ENCODE peak calls at places on chromosome 21, in six cellular contexts. K, H, Z, I, Q and B are unnamed samples.
A peak's percentile ranks its signal among the peaks of the same experiment; 100 is the strongest.

GRCh38 chr21:34593423-34593822 is 21.5 kb downstream of the RCAN1 start:
- DNase-seq in K (peak; percentile 52), H (no peak), Z (no peak), I (no peak), Q (no peak), B (no peak)

GRCh38 chr21:36344931-36345330 is 24.9 kb downstream of the MORC3 start:
- DNase-seq in K (no peak), H (no peak), Z (no peak), I (no peak), Q (no peak), B (no peak)

GRCh38 chr21:25456672-25457071 is 150.6 kb downstream of the MRPL39 start:
- DNase-seq in K (peak; percentile 47), H (no peak), Z (no peak), I (no peak), Q (no peak), B (no peak)

GRCh38 chr21:29334717-29335428 is 36.2 kb downstream of the BACH1 start:
- DNase-seq in K (no peak), H (no peak), Z (no peak), I (no peak), Q (no peak), B (no peak)

GRCh38 chr21:34800797-34801518 is 132.2 kb downstream of the CLIC6 start:
- DNase-seq in K (no peak), H (no peak), Z (no peak), I (no peak), Q (no peak), B (no peak)

GRCh38 chr21:31872452-31873274 is at the start of gene HUNK:
- DNase-seq in K (no peak), H (no peak), Z (no peak), I (peak; percentile 42), Q (no peak), B (no peak)

GRCh38 chr21:29893687-29894086 is 46.1 kb downstream of the GRIK1 start:
- DNase-seq in K (no peak), H (no peak), Z (no peak), I (no peak), Q (no peak), B (no peak)

GRCh38 chr21:18384771-18385170 is 18.8 kb downstream of the TMPRSS15 start:
- DNase-seq in K (no peak), H (no peak), Z (no peak), I (no peak), Q (no peak), B (no peak)

GRCh38 chr21:32378956-32379355 is 13.9 kb downstream of the URB1 start:
- DNase-seq in K (no peak), H (no peak), Z (peak; percentile 38), I (peak; percentile 62), Q (no peak), B (no peak)

GRCh38 chr21:39319814-39320332 is 6.4 kb upstream of the BRWD1 start:
- DNase-seq in K (no peak), H (no peak), Z (no peak), I (no peak), Q (no peak), B (no peak)

GRCh38 chr21:38092033-38092432 is 164.8 kb upstream of the KCNJ15 start:
- DNase-seq in K (no peak), H (no peak), Z (no peak), I (no peak), Q (no peak), B (no peak)

GRCh38 chr21:38095220-38095619 is 161.6 kb upstream of the KCNJ15 start:
- DNase-seq in K (no peak), H (no peak), Z (no peak), I (no peak), Q (no peak), B (no peak)

GRCh38 chr21:38097789-38098188 is 159.0 kb upstream of the KCNJ15 start:
- DNase-seq in K (no peak), H (no peak), Z (no peak), I (no peak), Q (no peak), B (no peak)
- TF ChIP-seq POLR2A in K (no peak), H (no peak), Z (no peak), I (no peak), Q (no peak), B (no peak)

GRCh38 chr21:43659136-43660000 is at the start of the genes HSF2BP and RRP1B:
- DNase-seq in K (peak; percentile 88), H (no peak), Z (peak; percentile 73), I (peak; percentile 63), Q (peak; percentile 69), B (peak; percentile 94)
- TF ChIP-seq POLR2A in K (no peak), H (peak; percentile 56), Z (peak; percentile 79), I (peak; percentile 80), Q (no peak), B (no peak)

DNA sequence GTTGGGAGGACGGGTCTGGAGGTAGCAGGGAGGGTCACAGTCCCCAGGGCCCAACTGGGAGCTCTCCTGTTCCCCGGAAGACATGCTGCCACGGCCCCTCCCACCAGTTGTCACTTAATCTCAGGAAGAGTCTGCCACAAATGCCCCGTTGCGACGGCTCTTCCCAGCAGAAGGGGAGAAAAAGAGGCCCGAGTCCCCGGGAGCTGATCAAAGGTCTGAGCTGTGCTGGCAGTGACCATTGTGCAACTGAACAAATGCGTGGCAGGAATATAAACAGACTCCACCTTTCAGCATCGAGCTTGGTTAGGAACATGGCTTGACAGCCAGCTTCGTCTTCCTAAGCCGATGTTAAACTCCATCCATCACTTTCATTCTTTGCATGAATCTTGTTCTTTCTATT is 27.8 kb upstream of the ZBTB21 start:
- DNase-seq in K (no peak), H (no peak), Z (no peak), I (no peak), Q (no peak), B (no peak)
- TF ChIP-seq POLR2A in K (no peak), H (no peak), Z (no peak), I (no peak), Q (no peak), B (no peak)

DNA sequence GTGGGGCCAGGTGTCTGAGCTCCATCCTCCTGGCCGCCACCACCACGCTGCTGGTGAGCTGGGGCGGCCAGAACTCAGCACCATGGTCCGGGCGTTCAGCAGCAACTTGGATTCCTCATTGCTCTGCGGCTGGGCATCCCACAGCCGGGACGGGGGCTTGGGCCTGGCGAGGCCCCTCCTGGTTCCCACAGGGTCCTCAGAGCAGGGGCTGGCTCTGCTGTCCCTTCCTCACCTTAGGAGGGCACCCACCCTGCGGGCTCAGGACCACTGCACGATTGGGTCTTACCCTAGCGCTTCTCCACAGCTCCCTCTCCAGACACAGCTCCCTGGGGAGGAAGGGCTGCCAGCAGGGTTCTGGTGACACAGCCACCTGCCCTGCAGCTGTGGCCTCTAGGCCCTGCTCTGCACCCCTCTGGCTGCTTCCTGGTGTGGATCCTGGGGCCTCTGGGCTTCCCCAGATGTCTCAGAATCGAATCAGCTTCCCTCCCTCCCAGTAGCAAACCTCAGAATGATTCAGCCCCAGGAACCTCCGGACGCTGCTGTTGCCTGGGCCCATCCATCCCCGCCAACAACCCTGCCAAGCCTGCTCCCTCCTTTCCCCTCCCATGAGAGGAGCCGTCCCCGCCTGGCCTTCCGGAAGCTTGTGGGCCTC is 25.0 kb downstream of the CRYAA start:
- DNase-seq in K (no peak), H (no peak), Z (peak; percentile 43), I (no peak), Q (peak; percentile 57), B (peak; percentile 14)
- TF ChIP-seq POLR2A in K (no peak), H (no peak), Z (no peak), I (no peak), Q (no peak), B (no peak)

DNA sequence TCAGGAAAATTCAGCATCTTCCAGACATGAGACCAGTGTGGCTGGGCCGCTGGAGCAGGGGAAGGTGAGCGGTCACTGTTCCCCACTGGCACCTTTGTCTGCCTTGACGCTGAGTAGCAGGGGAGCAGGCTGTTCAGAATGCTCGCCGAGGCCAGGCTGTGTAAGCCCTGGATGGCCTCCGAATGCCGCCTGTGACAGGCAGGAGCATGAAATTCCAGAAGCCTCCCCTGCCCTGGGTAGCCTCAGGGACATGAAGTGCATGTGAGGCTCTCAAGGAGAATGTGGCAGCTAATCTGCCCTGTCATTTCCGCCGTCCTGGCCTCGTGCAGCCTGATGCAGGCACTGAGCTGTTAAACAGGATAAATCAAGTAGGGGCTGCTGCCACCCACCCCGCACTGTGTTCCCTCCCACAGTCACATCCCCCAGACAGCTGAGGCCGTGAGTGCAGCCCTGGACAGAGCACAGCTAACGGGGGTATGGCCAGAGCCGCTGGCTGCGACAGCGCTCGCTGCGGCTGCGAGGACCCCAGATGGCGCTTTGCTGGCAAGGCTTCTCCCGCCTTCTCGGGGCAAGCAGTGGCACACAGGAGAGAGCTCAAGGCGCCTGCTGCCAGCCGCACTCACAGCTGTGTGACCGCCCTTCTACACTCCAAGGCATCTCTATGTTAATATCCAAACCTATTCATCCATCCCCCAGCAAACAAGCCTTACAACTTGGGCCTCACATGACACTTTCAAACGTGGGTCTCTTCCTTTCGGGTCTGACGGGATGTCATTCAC is 105.0 kb upstream of the COL6A1 start:
- DNase-seq in K (no peak), H (no peak), Z (no peak), I (peak; percentile 30), Q (no peak), B (no peak)
- TF ChIP-seq POLR2A in K (no peak), H (no peak), Z (no peak), I (no peak), Q (no peak), B (no peak)

DNA sequence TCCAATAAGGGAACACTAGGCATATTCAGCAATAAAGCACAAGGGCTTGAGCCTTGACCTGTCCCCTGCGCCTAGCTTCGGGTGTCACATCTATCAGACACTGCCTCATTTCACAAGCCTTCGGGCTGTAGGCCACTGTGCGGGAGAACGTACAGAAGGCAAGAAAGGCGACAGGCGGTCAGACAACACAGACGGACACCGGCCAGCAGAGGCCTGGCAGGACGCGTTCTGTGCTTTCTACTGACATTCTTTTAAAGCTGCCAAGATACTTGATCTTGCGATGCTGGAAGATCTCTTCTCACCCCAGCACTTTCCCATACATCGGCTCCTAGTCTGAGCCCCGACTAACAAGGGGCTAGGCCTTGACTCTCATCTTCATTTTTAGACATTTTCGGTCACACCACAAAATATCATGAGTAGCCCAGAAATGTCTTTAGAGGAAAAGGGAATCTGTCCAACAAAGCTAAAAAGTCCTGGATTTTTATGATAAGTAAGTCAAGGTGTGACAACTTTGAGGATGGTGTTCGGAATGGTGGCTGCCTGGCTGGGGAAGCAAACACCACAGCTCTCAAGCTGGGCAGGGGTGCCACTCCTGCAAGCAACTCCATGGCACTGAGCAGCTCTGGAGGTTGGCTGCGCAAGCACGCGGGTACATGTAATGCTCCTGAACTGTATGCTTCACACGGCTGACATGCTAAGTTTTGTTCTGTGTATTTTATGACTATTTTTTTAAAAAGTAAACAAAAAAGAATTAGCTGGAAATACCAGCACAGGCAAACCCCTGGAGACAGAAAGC is 18.7 kb downstream of the RIPK4 start:
- DNase-seq in K (no peak), H (no peak), Z (no peak), I (no peak), Q (no peak), B (no peak)
- TF ChIP-seq POLR2A in K (no peak), H (no peak), Z (no peak), I (no peak), Q (no peak), B (no peak)

GRCh38 chr21:46228345-46229051 is at the start of gene LSS:
- DNase-seq in K (peak; percentile 98), H (peak; percentile 92), Z (peak; percentile 98), I (peak; percentile 97), Q (peak; percentile 98), B (peak; percentile 95)

GRCh38 chr21:46226920-46227599 is 1.5 kb downstream of the LSS start:
- DNase-seq in K (no peak), H (no peak), Z (no peak), I (no peak), Q (no peak), B (peak; percentile 84)

GRCh38 chr21:46227811-46228344 is 696 bp downstream of the LSS start:
- DNase-seq in K (no peak), H (no peak), Z (no peak), I (no peak), Q (no peak), B (no peak)

GRCh38 chr21:46229923-46230260 is 1.3 kb upstream of the LSS start:
- DNase-seq in K (no peak), H (no peak), Z (no peak), I (no peak), Q (no peak), B (no peak)

GRCh38 chr21:46229133-46229922 is 754 bp upstream of the LSS start:
- DNase-seq in K (no peak), H (no peak), Z (no peak), I (peak; percentile 43), Q (no peak), B (peak; percentile 85)
- TF ChIP-seq POLR2A in K (no peak), H (no peak), Z (peak; percentile 15), I (no peak), Q (no peak), B (no peak)